ENCODE peak calls at places on chromosomes 7 and 10, in six cellular contexts. Z is kidney epithelial cell; E is Calu3; C is heart right ventricle; W is stimulated activated CD4-positive, alpha-beta T cell treated with anti-CD3 and anti-CD28 coated beads, TNF-alpha, amount 100 ng/mL, for 1 hour; U is foreskin fibroblast. O is an unnamed sample.

GRCh38 chr7:129635300-129636029 is 23.9 kb downstream of the NRF1 start:
- DNase-seq in Z (peak), E (peak), C (peak), W (peak), U (peak), O (peak)

GRCh38 chr10:44466236-44466635 is 81.3 kb upstream of the CXCL12 start:
- DNase-seq in Z (no peak), E (no peak), C (no peak), W (no peak), U (no peak), O (no peak)

GRCh38 chr10:108424656-108425055 is 1260.2 kb upstream of the SORCS1 start:
- DNase-seq in Z (peak), E (no peak), C (no peak), W (no peak), U (peak), O (no peak)

GRCh38 chr7:136693166-136694119 is 175.0 kb upstream of the CHRM2 start:
- DNase-seq in Z (no peak), E (no peak), C (no peak), W (no peak), U (no peak), O (no peak)

GRCh38 chr7:99090811-99091582 is 52.9 kb downstream of the SMURF1 start:
- DNase-seq in Z (no peak), E (no peak), C (no peak), W (no peak), U (peak), O (no peak)

GRCh38 chr10:63072951-63073350 is 60.2 kb upstream of the NRBF2 start:
- DNase-seq in Z (peak), E (no peak), C (no peak), W (no peak), U (no peak), O (no peak)

GRCh38 chr10:34180749-34181148 is 634.3 kb downstream of the PARD3 start:
- DNase-seq in Z (no peak), E (no peak), C (no peak), W (no peak), U (no peak), O (no peak)

GRCh38 chr7:13641699-13642098 is 347.8 kb downstream of the ETV1 start:
- DNase-seq in Z (no peak), E (no peak), C (no peak), W (no peak), U (peak), O (no peak)

GRCh38 chr10:71854031-71854430 is 3.0 kb upstream of the PSAP start:
- DNase-seq in Z (no peak), E (no peak), C (no peak), W (no peak), U (peak), O (no peak)

GRCh38 chr10:87850742-87851205 is 12.6 kb downstream of the KLLN start:
- DNase-seq in Z (no peak), E (peak), C (peak), W (peak), U (peak), O (peak)

GRCh38 chr10:21943633-21944265 is 59.8 kb downstream of the DNAJC1 start:
- DNase-seq in Z (no peak), E (no peak), C (no peak), W (no peak), U (no peak), O (no peak)

GRCh38 chr10:116892873-116893685 is 43.8 kb downstream of the ENO4 start:
- DNase-seq in Z (no peak), E (no peak), C (no peak), W (no peak), U (no peak), O (no peak)

GRCh38 chr7:10577866-10578374 is 395.8 kb upstream of the PHF14 start:
- DNase-seq in Z (no peak), E (no peak), C (no peak), W (no peak), U (no peak), O (no peak)

GRCh38 chr10:96370575-96371157 is 11.9 kb upstream of the OPALIN start:
- DNase-seq in Z (no peak), E (peak), C (no peak), W (peak), U (peak), O (peak)

GRCh38 chr10:70412356-70412755 is 8.4 kb downstream of the EIF4EBP2 start:
- DNase-seq in Z (no peak), E (no peak), C (no peak), W (no peak), U (no peak), O (no peak)

GRCh38 chr7:12741951-12742575 is 54.6 kb downstream of the ARL4A start:
- DNase-seq in Z (no peak), E (no peak), C (no peak), W (no peak), U (peak), O (no peak)

GRCh38 chr10:75475470-75476182 is 44.2 kb downstream of the LRMDA start:
- DNase-seq in Z (peak), E (no peak), C (no peak), W (no peak), U (peak), O (no peak)

GRCh38 chr7:80680159-80680903 is 41.9 kb downstream of the CD36 start:
- DNase-seq in Z (no peak), E (no peak), C (no peak), W (no peak), U (no peak), O (no peak)

GRCh38 chr7:12926236-12926635 is 238.8 kb downstream of the ARL4A start:
- DNase-seq in Z (no peak), E (no peak), C (no peak), W (no peak), U (no peak), O (no peak)

GRCh38 chr10:96324447-96324846 is 20.2 kb downstream of the DNTT start:
- DNase-seq in Z (no peak), E (no peak), C (no peak), W (no peak), U (no peak), O (no peak)

GRCh38 chr10:24396396-24396795 is 187.5 kb downstream of the KIAA1217 start:
- DNase-seq in Z (no peak), E (no peak), C (no peak), W (no peak), U (no peak), O (no peak)

GRCh38 chr7:27901028-27901760 is 161.2 kb downstream of the TAX1BP1 start:
- DNase-seq in Z (peak), E (no peak), C (no peak), W (no peak), U (peak), O (no peak)

GRCh38 chr10:91185239-91185875 is 35.1 kb upstream of the PCGF5 start:
- DNase-seq in Z (peak), E (peak), C (no peak), W (no peak), U (peak), O (no peak)

GRCh38 chr10:50522908-50523307 is 100.8 kb downstream of the SGMS1 start:
- DNase-seq in Z (no peak), E (no peak), C (no peak), W (no peak), U (no peak), O (no peak)

GRCh38 chr10:34524369-34525091 is 290.6 kb downstream of the PARD3 start:
- DNase-seq in Z (no peak), E (no peak), C (no peak), W (no peak), U (no peak), O (no peak)

GRCh38 chr10:98236866-98237265 is 31.1 kb downstream of the LOXL4 start:
- DNase-seq in Z (no peak), E (no peak), C (no peak), W (no peak), U (no peak), O (no peak)